ENCODE peak calls at places on chromosomes 12 and 14, in six cellular contexts. C, P, K, J, I and M are unnamed samples.

GRCh38 chr14:24398298-24398942 is 383 bp upstream of the NYNRIN start:
- DNase-seq in K (peak; percentile 73), I (peak; percentile 85), J (no peak), C (peak; percentile 49), P (no peak), M (no peak)

GRCh38 chr12:119786539-119786938 is 90.6 kb downstream of the CIT start:
- DNase-seq in K (no peak), J (no peak), P (no peak), C (no peak), I (no peak), M (no peak)

GRCh38 chr14:79491161-79491560 is 720.1 kb downstream of the DIO2 start:
- DNase-seq in K (no peak), C (no peak), I (no peak), P (no peak), J (no peak), M (no peak)

GRCh38 chr12:19550626-19551025 is 111.3 kb downstream of the AEBP2 start:
- DNase-seq in P (no peak), I (no peak), C (no peak), K (no peak), J (no peak), M (no peak)

GRCh38 chr12:1811281-1811947 is 9.0 kb upstream of the LRTM2 start:
- DNase-seq in P (no peak), K (no peak), I (no peak), J (peak; percentile 78), C (peak; percentile 57), M (no peak)

GRCh38 chr12:131101703-131102492 is 148.2 kb downstream of the ADGRD1 start:
- DNase-seq in P (no peak), J (peak; percentile 43), C (no peak), K (no peak), I (no peak), M (no peak)

GRCh38 chr14:60974070-60974469 is 6.8 kb downstream of the TRMT5 start:
- DNase-seq in J (no peak), C (no peak), P (no peak), I (no peak), K (no peak), M (no peak)

GRCh38 chr14:59464651-59465569 is at the start of gene GPR135:
- DNase-seq in C (peak; percentile 59), K (peak; percentile 86), J (peak; percentile 92), I (peak; percentile 70), P (peak; percentile 67), M (peak; percentile 54)

GRCh38 chr14:81453166-81453766 is 53.1 kb upstream of the STON2 start:
- DNase-seq in P (peak; percentile 63), J (no peak), C (peak; percentile 48), K (peak; percentile 65), I (peak; percentile 79), M (peak; percentile 50)

GRCh38 chr12:39365364-39366001 is 77.4 kb downstream of the KIF21A start:
- DNase-seq in I (no peak), K (no peak), C (no peak), J (no peak), P (no peak), M (no peak)

GRCh38 chr12:108701779-108702435 is 29.4 kb downstream of the CORO1C start:
- DNase-seq in J (no peak), C (peak; percentile 64), I (no peak), K (no peak), P (no peak), M (no peak)

GRCh38 chr12:103830025-103830725 is 10.9 kb downstream of the NT5DC3 start:
- DNase-seq in I (no peak), P (no peak), C (no peak), J (no peak), K (no peak), M (no peak)

GRCh38 chr12:132351751-132352495 is 22.5 kb upstream of the GALNT9 start:
- DNase-seq in P (no peak), C (no peak), I (no peak), J (no peak), K (no peak), M (no peak)

GRCh38 chr12:110811972-110812371 is 34.8 kb upstream of the CCDC63 start:
- DNase-seq in C (no peak), J (no peak), P (no peak), K (no peak), I (no peak), M (no peak)

GRCh38 chr14:28784262-28785021 is 17.9 kb downstream of the FOXG1 start:
- DNase-seq in I (peak; percentile 15), C (no peak), K (no peak), P (no peak), J (no peak), M (no peak)

GRCh38 chr12:49344486-49345047 is 2.1 kb upstream of the DNAJC22 start:
- DNase-seq in C (no peak), K (no peak), P (no peak), J (no peak), I (peak; percentile 17), M (no peak)

GRCh38 chr12:112161711-112162110 is 36.4 kb downstream of the TRAFD1 start:
- DNase-seq in J (peak; percentile 64), I (no peak), K (no peak), P (no peak), C (no peak), M (no peak)

GRCh38 chr12:121915841-121916321 is 2.5 kb upstream of the CFAP251 start:
- DNase-seq in C (no peak), J (no peak), I (no peak), K (no peak), P (no peak), M (no peak)

GRCh38 chr12:41956353-41956752 is 188.3 kb downstream of the GXYLT1 start:
- DNase-seq in K (no peak), P (no peak), I (no peak), J (no peak), C (no peak), M (no peak)

GRCh38 chr14:59537476-59537875 is 39.1 kb downstream of the CCDC175 start:
- DNase-seq in C (no peak), I (no peak), J (no peak), K (no peak), P (no peak), M (no peak)

GRCh38 chr14:82080319-82080718 is 546.7 kb upstream of the SEL1L start:
- DNase-seq in P (no peak), C (no peak), I (peak; percentile 67), K (no peak), J (no peak), M (no peak)

GRCh38 chr12:75481774-75482173 is 1.2 kb downstream of the GLIPR1 start:
- DNase-seq in I (no peak), K (no peak), J (no peak), P (no peak), C (no peak), M (no peak)

GRCh38 chr14:54730156-54730961 is 163.4 kb downstream of the SAMD4A start:
- DNase-seq in C (no peak), J (no peak), P (no peak), K (peak; percentile 19), I (no peak), M (no peak)

GRCh38 chr14:61662437-61663311 is 32.6 kb upstream of the HIF1A start:
- DNase-seq in C (peak; percentile 49), P (peak; percentile 35), J (no peak), K (peak; percentile 19), I (peak; percentile 36), M (no peak)

GRCh38 chr14:78737116-78737515 is 566.9 kb downstream of the NRXN3 start:
- DNase-seq in C (no peak), P (no peak), I (no peak), K (no peak), J (no peak), M (no peak)

GRCh38 chr14:73612339-73613045 is at the start of gene ACOT6:
- DNase-seq in C (peak; percentile 57), P (peak; percentile 66), J (peak; percentile 90), K (peak; percentile 90), I (peak; percentile 94), M (peak; percentile 54)
- TF ChIP-seq POLR2AphosphoS5 in C (peak; percentile 47), P (peak; percentile 28), J (peak; percentile 73), K (no peak), I (peak; percentile 78), M (peak; percentile 35)

DNA sequence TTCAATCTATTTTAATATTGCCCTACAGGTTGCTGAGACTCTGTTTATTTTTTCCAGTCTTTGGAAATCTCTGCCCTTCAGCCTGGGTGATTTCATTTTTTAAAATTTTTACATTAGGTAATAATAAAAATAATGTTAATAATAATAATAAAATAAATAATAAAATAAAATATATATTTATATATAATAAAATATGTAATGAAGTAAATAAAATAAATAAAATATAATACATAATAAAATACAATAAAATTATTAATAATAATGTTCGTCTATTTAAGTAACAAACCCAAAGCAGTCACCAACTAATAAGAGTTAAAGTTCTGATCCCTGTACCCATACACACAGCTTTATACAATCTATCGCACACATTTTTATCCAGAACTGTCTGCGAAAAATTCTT is 130.5 kb downstream of the SEC23A start:
- DNase-seq in C (no peak), K (no peak), J (no peak), I (no peak), P (no peak), M (no peak)
- TF ChIP-seq CTCF in C (no peak), K (no peak), J (no peak), I (no peak), P (no peak), M (no peak)

GRCh38 chr12:12897286-12897685 is 5.9 kb downstream of the GPRC5A start:
- DNase-seq in K (no peak), J (no peak), I (no peak), C (no peak), P (no peak), M (no peak)
- H3K36me3 ChIP-seq in K (no peaks in the 10 kb centered on the region), J (no peaks in the 10 kb centered on the region), I (no peaks in the 10 kb centered on the region), C (no peaks in the 10 kb centered on the region), P (no peaks in the 10 kb centered on the region), M (no peaks in the 10 kb centered on the region)

DNA sequence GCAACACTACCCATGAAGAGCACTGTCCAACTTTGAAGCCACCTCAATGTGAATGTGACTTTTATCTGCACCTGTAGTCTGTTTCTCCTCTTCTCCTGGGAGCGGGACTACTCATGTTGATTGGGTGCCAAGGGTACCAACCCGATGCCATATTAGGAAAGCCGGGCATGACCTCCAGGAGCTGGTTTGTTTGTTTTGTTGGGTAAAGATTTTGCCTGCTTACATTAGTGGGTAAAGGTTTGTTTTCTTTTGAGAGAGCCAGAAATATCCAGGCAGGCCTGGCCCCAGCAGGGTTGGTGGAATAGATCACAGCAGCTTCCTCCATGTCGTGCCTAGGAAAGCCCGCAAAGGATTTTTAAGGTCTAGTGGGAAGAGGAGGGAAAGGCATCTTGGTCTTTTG is 19.7 kb upstream of the ITPK1 start:
- DNase-seq in C (no peak), J (no peak), K (no peak), P (peak; percentile 76), I (no peak), M (no peak)
- TF ChIP-seq POLR2AphosphoS5 in C (no peak), J (no peak), K (no peak), P (no peak), I (no peak), M (no peak)

GRCh38 chr12:47900480-47901129 is 4.2 kb downstream of the VDR start:
- DNase-seq in C (no peak), I (peak; percentile 49), J (no peak), P (peak; percentile 44), K (no peak), M (peak; percentile 23)
- TF ChIP-seq CTCF in C (no peak), I (peak; percentile 55), J (no peak), P (no peak), K (no peak), M (no peak)

GRCh38 chr12:82351390-82351789 is 6.8 kb downstream of the CCDC59 start:
- DNase-seq in C (no peak), J (no peak), K (no peak), I (no peak), P (no peak), M (no peak)
- H3K36me3 ChIP-seq in C (peaks cover 5% of the 10 kb centered on the region), J (peaks cover 52% of the 10 kb centered on the region), K (peaks cover 52% of the 10 kb centered on the region), I (peaks cover 43% of the 10 kb centered on the region), P (peaks cover 80% of the 10 kb centered on the region), M (no peaks in the 10 kb centered on the region)